ENCODE peak calls at places on chromosome 21, in six cellular contexts. A is keratinocyte, O is IMR-90, Z is H9, D is fibroblast of lung, I is neuronal stem cell. P is an unnamed sample.

GRCh38 chr21:37642493-37642892 is 273.8 kb downstream of the KCNJ6 start:
- DNase-seq in A (no peak), O (no peak), Z (peak), D (no peak), I (no peak), P (no peak)

GRCh38 chr21:20020032-20020431 is 978.2 kb upstream of the NCAM2 start:
- DNase-seq in A (no peak), O (no peak), Z (no peak), D (no peak), I (no peak), P (no peak)

GRCh38 chr21:28828981-28829380 is 163.7 kb downstream of the LTN1 start:
- DNase-seq in A (no peak), O (no peak), Z (no peak), D (no peak), I (no peak), P (no peak)

GRCh38 chr21:42568834-42569731 is 55.4 kb downstream of the SLC37A1 start:
- DNase-seq in A (no peak), O (no peak), Z (no peak), D (no peak), I (no peak), P (peak)

GRCh38 chr21:31609081-31609480 is 50.4 kb upstream of the SOD1 start:
- DNase-seq in A (no peak), O (no peak), Z (no peak), D (no peak), I (no peak), P (no peak)

GRCh38 chr21:27268290-27268689 is 301.4 kb upstream of the ADAMTS5 start:
- DNase-seq in A (no peak), O (peak), Z (no peak), D (peak), I (no peak), P (no peak)

GRCh38 chr21:35343046-35343816 is 294.1 kb upstream of the RUNX1 start:
- DNase-seq in A (no peak), O (peak), Z (no peak), D (peak), I (no peak), P (no peak)

GRCh38 chr21:45530423-45531113 is 11.7 kb downstream of the SLC19A1 start:
- DNase-seq in A (no peak), O (no peak), Z (no peak), D (no peak), I (no peak), P (peak)

GRCh38 chr21:26842976-26843911 is 2.0 kb downstream of the ADAMTS1 start:
- DNase-seq in A (no peak), O (peak), Z (peak), D (peak), I (peak), P (peak)

GRCh38 chr21:42956824-42957632 is 17.3 kb upstream of the PKNOX1 start:
- DNase-seq in A (no peak), O (no peak), Z (peak), D (no peak), I (no peak), P (no peak)

GRCh38 chr21:46165099-46165498 is 9.7 kb upstream of the FTCD start:
- DNase-seq in A (no peak), O (no peak), Z (no peak), D (no peak), I (no peak), P (no peak)

GRCh38 chr21:27764056-27764455 is 797.2 kb upstream of the ADAMTS5 start:
- DNase-seq in A (no peak), O (no peak), Z (no peak), D (no peak), I (no peak), P (no peak)

GRCh38 chr21:25568230-25568629 is 39.1 kb downstream of the MRPL39 start:
- DNase-seq in A (no peak), O (peak), Z (no peak), D (peak), I (no peak), P (peak)

GRCh38 chr21:36402339-36402738 is 17.1 kb downstream of the CHAF1B start:
- DNase-seq in A (no peak), O (no peak), Z (no peak), D (no peak), I (no peak), P (no peak)

GRCh38 chr21:10430007-10430406 is 91.4 kb upstream of the TPTE start:
- DNase-seq in A (no peak), O (no peak), Z (no peak), D (no peak), I (no peak), P (no peak)

GRCh38 chr21:44710756-44711326 is 531 bp downstream of the TSPEAR start:
- DNase-seq in A (no peak), O (no peak), Z (peak), D (no peak), I (no peak), P (no peak)

GRCh38 chr21:32140212-32141008 is 138.4 kb downstream of the MIS18A start:
- DNase-seq in A (no peak), O (no peak), Z (no peak), D (no peak), I (no peak), P (no peak)

GRCh38 chr21:8991088-8991907 is 1530.1 kb upstream of the TPTE start:
- DNase-seq in A (no peak), O (no peak), Z (peak), D (peak), I (no peak), P (no peak)

GRCh38 chr21:35995522-35996088 is 64.7 kb downstream of the SETD4 start:
- DNase-seq in A (no peak), O (no peak), Z (no peak), D (peak), I (no peak), P (no peak)

GRCh38 chr21:35475768-35476167 is 426.7 kb upstream of the RUNX1 start:
- DNase-seq in A (no peak), O (peak), Z (no peak), D (peak), I (no peak), P (no peak)

GRCh38 chr21:36482181-36482580 is 2.3 kb upstream of the CLDN14 start:
- DNase-seq in A (no peak), O (no peak), Z (no peak), D (no peak), I (no peak), P (no peak)

GRCh38 chr21:43731891-43732711 is 13.2 kb downstream of the PDXK start:
- DNase-seq in A (no peak), O (no peak), Z (no peak), D (peak), I (no peak), P (no peak)

GRCh38 chr21:38914071-38914491 is 108.4 kb downstream of the ETS2 start:
- DNase-seq in A (no peak), O (no peak), Z (no peak), D (no peak), I (no peak), P (no peak)
- H3K9ac ChIP-seq in A (no peak), O (no peak), Z (no peak), D (no peak), I (no peak), P (no peak)

DNA sequence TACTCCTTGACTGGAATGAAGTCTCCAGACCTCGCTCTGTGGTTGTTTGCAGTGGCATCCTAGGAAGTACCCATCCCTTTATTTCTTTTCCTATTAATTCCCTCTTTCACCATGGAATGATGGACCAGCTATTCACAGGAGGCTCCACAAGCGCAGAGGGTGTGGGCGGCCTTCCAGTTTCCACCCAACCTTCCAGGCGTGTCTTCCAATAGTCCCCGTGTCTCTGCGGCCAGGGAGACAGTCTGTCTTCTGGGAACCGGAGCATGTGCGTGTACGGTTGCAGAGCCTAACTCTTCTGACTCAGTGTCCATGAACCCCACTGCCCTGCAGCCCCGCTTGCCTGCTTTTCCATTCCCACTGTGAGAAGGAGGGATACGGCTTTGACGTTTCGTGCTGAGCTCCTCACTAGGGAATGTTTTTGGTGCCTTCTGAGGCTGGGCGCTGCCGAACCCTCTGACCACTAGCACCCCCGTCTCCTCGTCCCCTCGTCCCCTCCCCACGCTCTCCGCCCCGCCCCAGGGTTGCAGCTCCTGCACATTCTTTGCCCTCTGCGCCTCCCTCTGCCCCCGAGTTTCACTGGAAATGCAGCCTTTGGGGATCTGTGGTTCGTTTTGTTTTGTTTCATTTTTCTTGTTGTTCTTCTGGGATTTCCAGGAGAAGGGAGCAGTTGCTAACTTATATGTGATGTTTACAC is 26.3 kb upstream of the FAM3B start:
- DNase-seq in A (no peak), O (no peak), Z (no peak), D (no peak), I (no peak), P (no peak)
- H3K9ac ChIP-seq in A (no peak), O (no peak), Z (no peak), D (no peak), I (no peak), P (no peak)

GRCh38 chr21:23963454-23963853 is 1643.8 kb downstream of the MRPL39 start:
- DNase-seq in A (no peak), O (peak), Z (no peak), D (peak), I (no peak), P (no peak)

GRCh38 chr21:23968008-23968407 is 1639.3 kb downstream of the MRPL39 start:
- DNase-seq in A (no peak), O (no peak), Z (no peak), D (no peak), I (no peak), P (no peak)

DNA sequence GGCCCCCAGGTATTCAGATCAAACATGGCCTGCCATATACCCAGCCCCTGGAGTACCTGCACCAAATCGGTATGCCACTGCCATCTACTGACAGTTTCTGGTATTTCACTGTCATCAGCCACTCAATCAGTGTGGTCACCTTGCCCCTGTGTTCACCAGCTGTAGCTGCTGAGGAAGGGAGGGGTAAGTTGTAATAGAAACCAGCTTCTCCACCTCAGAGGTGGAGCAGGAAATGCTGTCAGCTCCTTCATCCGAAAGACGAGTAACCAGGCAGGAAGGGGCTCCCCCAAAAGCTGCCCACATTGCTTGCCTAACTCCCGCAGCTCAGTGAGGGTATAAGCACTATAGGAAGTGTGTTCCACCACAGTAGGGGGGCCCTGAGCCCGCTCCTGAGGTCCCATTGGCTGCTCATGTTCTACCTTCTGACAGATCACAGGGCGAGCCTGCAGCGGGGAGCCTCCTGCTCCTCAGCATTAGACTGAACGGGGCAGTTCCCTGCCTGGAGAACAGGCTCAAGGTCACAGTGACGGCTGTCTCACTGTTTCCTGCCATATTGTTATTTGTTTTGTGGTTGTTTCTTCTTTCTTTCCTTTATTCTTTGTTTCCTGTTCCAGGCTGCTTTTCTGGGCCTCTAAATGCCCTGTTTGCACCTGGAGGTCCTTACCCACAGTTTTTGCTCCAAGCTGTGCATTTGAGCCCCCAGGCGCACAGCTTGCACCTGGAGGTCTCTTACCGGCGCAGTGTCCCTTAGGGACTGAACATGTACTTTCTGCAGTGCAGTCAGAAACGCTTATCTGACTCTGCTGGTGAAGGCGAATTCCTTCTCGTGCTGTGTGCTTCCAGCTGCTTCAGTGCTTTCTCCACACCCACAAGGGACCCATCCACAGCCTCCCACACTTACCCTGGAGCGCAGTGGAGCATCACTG is 1638.3 kb downstream of the MRPL39 start:
- DNase-seq in A (no peak), O (peak), Z (peak), D (peak), I (peak), P (no peak)
- H3K9ac ChIP-seq in A (no peak), O (no peak), Z (no peak), D (no peak), I (no peak), P (no peak)

DNA sequence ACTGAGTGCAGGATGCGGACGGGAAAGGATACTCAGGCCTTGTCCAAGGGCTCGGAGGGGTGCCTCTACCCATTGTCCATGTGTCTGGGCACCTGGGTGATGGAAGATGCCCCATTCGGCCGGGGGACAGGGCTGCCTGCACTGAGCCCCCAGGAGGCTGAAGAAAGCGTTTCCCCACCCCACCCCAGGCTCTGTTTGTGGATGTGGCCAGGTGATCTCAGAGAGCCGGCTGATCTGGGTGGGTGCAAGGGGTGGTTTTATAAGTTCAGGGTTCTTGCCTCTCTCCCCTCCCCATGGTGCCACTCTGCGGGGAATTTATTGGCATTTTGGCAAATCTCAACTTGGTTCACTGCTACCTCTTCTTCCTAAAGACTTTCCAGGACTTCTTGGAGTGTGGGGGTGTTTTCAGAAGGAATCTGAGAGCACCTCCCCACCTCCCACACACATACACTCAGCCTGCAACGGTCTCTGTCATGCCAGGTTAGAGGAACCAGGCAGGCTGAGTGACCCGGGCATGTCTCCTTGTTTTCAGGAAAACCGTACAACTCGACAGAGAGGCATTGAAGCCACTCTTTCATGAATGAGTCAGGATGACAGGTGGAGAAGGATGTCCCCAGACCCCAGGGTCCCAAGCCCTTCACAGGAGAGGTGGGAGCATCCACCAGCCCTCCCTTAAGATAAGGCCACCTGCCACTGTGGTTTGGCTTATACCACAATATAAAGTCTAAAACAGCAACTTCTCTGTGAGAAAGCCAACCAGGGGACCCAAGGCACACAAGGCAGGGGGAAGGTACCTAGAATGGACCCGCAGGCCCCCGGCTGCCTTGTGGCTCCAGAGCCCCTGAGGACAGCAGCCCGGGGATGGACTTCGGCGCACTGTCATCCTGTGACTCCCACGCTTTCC is 174.9 kb downstream of the ETS2 start:
- DNase-seq in A (no peak), O (no peak), Z (no peak), D (no peak), I (no peak), P (no peak)
- H3K9ac ChIP-seq in A (no peak), O (no peak), Z (no peak), D (no peak), I (no peak), P (no peak)

DNA sequence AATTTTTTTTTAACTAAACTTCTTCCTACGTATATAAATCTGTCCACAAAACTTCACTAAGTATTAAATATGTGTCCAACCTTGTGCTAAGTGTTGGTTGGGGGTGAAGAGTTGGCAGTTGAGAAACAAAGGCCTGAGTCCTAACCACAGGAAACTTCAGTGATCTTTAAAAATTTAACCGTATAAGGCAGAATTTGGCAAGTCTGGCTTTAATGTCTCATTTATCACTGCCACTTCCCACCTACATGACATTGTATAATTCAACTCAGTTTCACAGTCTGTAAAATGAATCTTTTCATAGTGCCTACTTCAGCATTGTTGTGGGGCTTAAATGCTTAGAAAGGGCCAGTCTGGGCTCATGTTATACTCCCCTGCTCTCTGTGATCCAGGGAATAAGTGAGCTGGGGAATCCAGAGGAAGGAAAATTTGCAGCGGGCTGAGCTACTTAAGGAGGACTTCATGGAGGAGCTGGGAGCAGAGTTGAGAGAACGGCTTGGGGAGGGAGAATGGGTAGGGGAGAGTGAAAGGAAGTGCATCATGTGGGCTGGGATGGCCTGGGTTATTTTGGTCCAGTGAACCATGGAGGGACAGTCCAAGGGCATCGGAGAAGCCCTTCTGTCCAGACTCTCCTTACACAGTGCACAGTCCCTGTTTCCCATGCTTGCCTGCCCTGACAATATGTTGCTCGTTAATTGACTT is 14.5 kb downstream of the IFNAR2 start:
- DNase-seq in A (no peak), O (no peak), Z (no peak), D (peak), I (no peak), P (no peak)
- H3K9ac ChIP-seq in A (no peak), O (no peak), Z (no peak), D (no peak), I (no peak), P (no peak)

GRCh38 chr21:16004523-16004922 is 274.7 kb downstream of the USP25 start:
- DNase-seq in A (no peak), O (no peak), Z (no peak), D (no peak), I (no peak), P (no peak)

GRCh38 chr21:16004121-16004520 is 274.3 kb downstream of the USP25 start:
- DNase-seq in A (no peak), O (peak), Z (no peak), D (no peak), I (no peak), P (no peak)

GRCh38 chr21:16007933-16008332 is 278.2 kb downstream of the USP25 start:
- DNase-seq in A (no peak), O (peak), Z (no peak), D (peak), I (no peak), P (no peak)

GRCh38 chr21:15999741-16000140 is 270.0 kb downstream of the USP25 start:
- DNase-seq in A (no peak), O (no peak), Z (no peak), D (peak), I (no peak), P (no peak)

DNA sequence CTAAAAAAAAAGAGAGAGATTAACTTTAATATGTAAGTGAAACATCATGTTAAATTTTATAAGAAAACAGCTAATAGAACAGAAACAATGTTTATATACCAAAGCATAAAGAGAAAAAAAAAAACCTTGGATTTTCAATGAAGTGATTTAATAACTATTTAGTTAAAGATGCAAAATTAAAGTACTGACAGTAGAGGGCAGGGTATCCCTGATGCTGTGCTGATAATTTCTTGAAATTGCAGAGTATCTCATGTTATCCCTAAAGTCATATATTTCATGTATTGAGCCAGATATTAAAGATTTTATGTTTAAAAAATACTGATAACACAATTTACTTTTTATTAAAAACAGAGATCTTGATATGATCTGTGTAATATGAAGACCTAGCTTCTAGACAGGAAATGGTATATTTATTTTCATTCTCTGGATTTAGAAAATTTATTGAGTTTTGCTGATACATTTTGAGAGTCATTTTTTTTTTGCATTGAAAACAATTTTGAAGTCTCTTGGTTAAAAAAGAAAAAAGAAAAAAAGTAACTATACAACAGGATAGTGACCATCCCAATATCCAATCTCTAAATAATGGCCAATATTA is 273.2 kb downstream of the USP25 start:
- DNase-seq in A (no peak), O (peak), Z (no peak), D (peak), I (no peak), P (no peak)
- H3K9ac ChIP-seq in A (no peak), O (no peak), Z (no peak), D (no peak), I (no peak), P (no peak)

P was measured in kidney.